ENCODE peak calls at places on chromosomes 3 and 15, in four cellular contexts. B is endothelial cell of umbilical vein, T is IMR-90, W is A549. K is an unnamed sample.

GRCh38 chr15:65020419-65020818 is 9.0 kb downstream of the MTFMT start:
- DNase-seq in B (no peak), T (no peak), W (no peak), K (no peak)

GRCh38 chr3:21729888-21730459 is 21.0 kb downstream of the ZNF385D start:
- DNase-seq in B (no peak), T (no peak), W (no peak), K (no peak)

GRCh38 chr3:5618170-5618569 is 430.7 kb downstream of the EDEM1 start:
- DNase-seq in B (no peak), T (no peak), W (no peak), K (no peak)

GRCh38 chr15:99475754-99476412 is 89.9 kb upstream of the MEF2A start:
- DNase-seq in B (no peak), T (no peak), W (no peak), K (no peak)

GRCh38 chr3:10008588-10009344 is 17.5 kb upstream of the FANCD2 start:
- DNase-seq in B (peak; percentile 72), T (peak; percentile 68), W (peak; percentile 67), K (peak; percentile 90)

GRCh38 chr3:181909241-181909640 is 197.5 kb downstream of the SOX2 start:
- DNase-seq in B (no peak), T (no peak), W (no peak), K (no peak)

GRCh38 chr3:137121704-137122314 is 164.0 kb downstream of the IL20RB start:
- DNase-seq in B (peak; percentile 30), T (peak; percentile 44), W (peak; percentile 64), K (peak; percentile 84)

GRCh38 chr3:194277547-194278091 is 73.5 kb downstream of the CPN2 start:
- DNase-seq in B (peak; percentile 62), T (peak; percentile 33), W (no peak), K (no peak)

GRCh38 chr3:196778755-196779154 is 39.1 kb downstream of the PAK2 start:
- DNase-seq in B (peak; percentile 12), T (peak; percentile 74), W (no peak), K (no peak)

GRCh38 chr3:63910873-63911272 is 1.3 kb downstream of the SCAANT1 start:
- DNase-seq in B (peak; percentile 17), T (peak; percentile 59), W (no peak), K (no peak)

GRCh38 chr15:89814112-89814742 is 425 bp downstream of the ANPEP start:
- DNase-seq in B (no peak), T (no peak), W (no peak), K (peak; percentile 60)

GRCh38 chr3:141445990-141446389 is 40.8 kb upstream of the RASA2 start:
- DNase-seq in B (no peak), T (no peak), W (no peak), K (no peak)

GRCh38 chr3:26621891-26622633 is 510 bp upstream of the LRRC3B start:
- DNase-seq in B (no peak), T (no peak), W (no peak), K (peak; percentile 39)

GRCh38 chr3:184042617-184043016 is 10.2 kb upstream of the HTR3C start:
- DNase-seq in B (no peak), T (no peak), W (no peak), K (no peak)

GRCh38 chr15:80141916-80142598 is 10.7 kb upstream of the FAH start:
- DNase-seq in B (no peak), T (no peak), W (no peak), K (no peak)

GRCh38 chr3:143119974-143120715 is 574 bp downstream of the CHST2 start:
- DNase-seq in B (peak; percentile 19), T (no peak), W (peak; percentile 15), K (peak; percentile 70)

GRCh38 chr3:175002732-175003143 is 143.6 kb downstream of the NAALADL2 start:
- DNase-seq in B (no peak), T (peak; percentile 99), W (no peak), K (no peak)

GRCh38 chr3:66609660-66610547 is 109.1 kb upstream of the LRIG1 start:
- DNase-seq in B (no peak), T (peak; percentile 90), W (peak; percentile 29), K (peak; percentile 83)

GRCh38 chr3:122188758-122189157 is 5.3 kb downstream of the CASR start:
- DNase-seq in B (no peak), T (no peak), W (no peak), K (no peak)

GRCh38 chr3:132090921-132091320 is 56.1 kb upstream of the CPNE4 start:
- DNase-seq in B (no peak), T (peak; percentile 1), W (no peak), K (no peak)

GRCh38 chr3:44883213-44883955 is 9.0 kb downstream of the TGM4 start:
- DNase-seq in B (no peak), T (no peak), W (no peak), K (peak; percentile 26)

GRCh38 chr3:60417590-60417989 is 833.7 kb downstream of the FHIT start:
- DNase-seq in B (no peak), T (no peak), W (no peak), K (no peak)

GRCh38 chr3:141345528-141345927 is 22.8 kb upstream of the ZBTB38 start:
- DNase-seq in B (no peak), T (no peak), W (no peak), K (no peak)

GRCh38 chr15:41796457-41796856 is 22.2 kb downstream of the MAPKBP1 start:
- DNase-seq in B (peak; percentile 86), T (peak; percentile 68), W (no peak), K (no peak)

GRCh38 chr15:78855746-78856145 is 16.9 kb upstream of the MORF4L1 start:
- DNase-seq in B (no peak), T (peak; percentile 78), W (no peak), K (no peak)

GRCh38 chr3:186168976-186169375 is 60.1 kb upstream of the ETV5 start:
- DNase-seq in B (no peak), T (no peak), W (no peak), K (no peak)

GRCh38 chr3:31911643-31912042 is 69.4 kb downstream of the OSBPL10 start:
- DNase-seq in B (no peak), T (peak; percentile 22), W (no peak), K (no peak)

GRCh38 chr3:9778102-9778501 is 8.4 kb upstream of the CAMK1 start:
- DNase-seq in B (no peak), T (peak; percentile 82), W (no peak), K (no peak)

GRCh38 chr3:4984511-4984864 is 5.3 kb downstream of the BHLHE40 start:
- DNase-seq in B (no peak), T (peak; percentile 25), W (peak; percentile 58), K (no peak)

GRCh38 chr15:98681061-98681460 is 32.7 kb downstream of the IGF1R start:
- DNase-seq in B (no peak), T (no peak), W (no peak), K (no peak)

GRCh38 chr15:66167854-66168253 is 85.7 kb downstream of the MEGF11 start:
- DNase-seq in B (no peak), T (no peak), W (no peak), K (no peak)

GRCh38 chr3:127539366-127540060 is 51.0 kb downstream of the TPRA1 start:
- DNase-seq in B (no peak), T (no peak), W (no peak), K (no peak)

GRCh38 chr15:101536166-101536874 is 46.8 kb upstream of the PCSK6 start:
- DNase-seq in B (no peak), T (no peak), W (no peak), K (no peak)

GRCh38 chr3:46882377-46883015 is 5.0 kb downstream of the PTH1R start:
- DNase-seq in B (peak; percentile 26), T (no peak), W (peak; percentile 16), K (peak; percentile 66)

GRCh38 chr15:63339006-63339766 is 42.5 kb downstream of the CA12 start:
- DNase-seq in B (no peak), T (peak; percentile 59), W (no peak), K (no peak)

GRCh38 chr15:67149068-67149841 is 83.9 kb downstream of the SMAD3 start:
- DNase-seq in B (no peak), T (no peak), W (no peak), K (peak; percentile 49)

GRCh38 chr3:188082040-188082439 is 71.9 kb upstream of the LPP start:
- DNase-seq in B (no peak), T (peak; percentile 74), W (no peak), K (no peak)

GRCh38 chr15:26974120-26974780 is 3.3 kb downstream of the GABRG3 start:
- DNase-seq in B (no peak), T (peak; percentile 9), W (peak; percentile 69), K (peak; percentile 87)

GRCh38 chr3:126450744-126451143 is 24.9 kb downstream of the ZXDC start:
- DNase-seq in B (no peak), T (no peak), W (no peak), K (no peak)

GRCh38 chr15:80367661-80368060 is 36.5 kb upstream of the ARNT2 start:
- DNase-seq in B (no peak), T (no peak), W (no peak), K (no peak)

GRCh38 chr3:159786489-159787181 is 202.0 kb upstream of the IL12A start:
- DNase-seq in B (no peak), T (no peak), W (peak; percentile 57), K (no peak)
- H3K4me2 ChIP-seq in B (peak overlapping the region; percentile 85), T (peak overlapping the region; percentile 91), W (peak overlapping the region; percentile 80), K (peak overlapping the region; percentile 14)

DNA sequence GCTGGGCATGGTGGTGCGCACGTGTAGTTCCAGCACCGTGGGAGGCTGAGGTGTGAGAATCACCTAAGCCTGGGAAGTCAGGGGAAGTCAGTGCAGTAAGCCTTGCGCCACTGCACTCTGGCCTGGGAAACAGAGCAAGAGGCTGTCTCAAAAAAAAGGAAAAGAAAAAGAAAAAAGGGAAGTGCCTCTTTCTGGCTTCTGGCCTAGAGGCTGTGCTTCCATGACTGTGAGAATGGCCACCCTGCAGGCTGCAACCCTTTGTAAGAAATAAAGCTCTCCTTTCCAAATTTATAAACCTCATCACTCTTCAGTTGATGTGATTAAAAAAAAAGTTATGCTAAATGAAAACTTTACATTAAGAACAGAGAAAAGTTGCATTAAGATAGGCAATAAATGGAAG is 774.3 kb downstream of the TUSC7 start:
- DNase-seq in B (no peak), T (no peak), W (no peak), K (no peak)
- H3K4me2 ChIP-seq in B (no peak overlapping the region), T (no peak overlapping the region), W (no peak overlapping the region), K (peak overlapping the region; percentile 36)

GRCh38 chr15:52790166-52790708 is at the start of gene ONECUT1:
- DNase-seq in B (peak; percentile 44), T (peak; percentile 2), W (peak; percentile 63), K (peak; percentile 79)

GRCh38 chr15:52791776-52792175 is 1.6 kb upstream of the ONECUT1 start:
- DNase-seq in B (no peak), T (no peak), W (no peak), K (peak; percentile 36)

GRCh38 chr15:52789008-52789600 is 1.0 kb downstream of the ONECUT1 start:
- DNase-seq in B (no peak), T (no peak), W (no peak), K (no peak)

GRCh38 chr15:52789601-52790165 is 453 bp downstream of the ONECUT1 start:
- DNase-seq in B (no peak), T (peak; percentile 10), W (peak; percentile 64), K (peak; percentile 46)

GRCh38 chr15:52790941-52791751 is 1.0 kb upstream of the ONECUT1 start:
- DNase-seq in B (no peak), T (peak; percentile 7), W (no peak), K (peak; percentile 63)
- H3K4me2 ChIP-seq in B (peak overlapping the region; percentile 17), T (peak overlapping the region; percentile 68), W (peak overlapping the region; percentile 84), K (peak overlapping the region; percentile 82)

GRCh38 chr3:13852638-13853009 is 27.2 kb downstream of the WNT7A start:
- DNase-seq in B (no peak), T (no peak), W (no peak), K (no peak)
- H3K4me2 ChIP-seq in B (no peak overlapping the region), T (no peak overlapping the region), W (no peak overlapping the region), K (no peak overlapping the region)